ENCODE peak calls at places on chromosomes 13 and 19, in eight cellular contexts. One of them, this sample, is unnamed.

GRCh38 chr19:10289167-10289835 is 451 bp upstream of the ICAM5 start:
- DNase-seq in RWPE1: peak
- DNase-seq in cardiac muscle cell: peak
- DNase-seq in NCI-H82: peak
- DNase-seq in activated T-cell treated with anti-CD3 and anti-CD28 coated beads for 4 hours: peak
- DNase-seq in T-helper 2 cell: peak
- DNase-seq in activated effector memory CD4-positive, alpha-beta T cell treated with Interleukin-2 at 50 U/mL for 16 hours: peak
- DNase-seq in AML-193: peak
- DNase-seq in this sample: peak

GRCh38 chr13:101211261-101211660 is 205.0 kb downstream of the NALCN start:
- DNase-seq in NCI-H82: no peak
- DNase-seq in AML-193: no peak
- DNase-seq in RWPE1: peak
- DNase-seq in activated T-cell treated with anti-CD3 and anti-CD28 coated beads for 4 hours: no peak
- DNase-seq in cardiac muscle cell: no peak
- DNase-seq in activated effector memory CD4-positive, alpha-beta T cell treated with Interleukin-2 at 50 U/mL for 16 hours: no peak
- DNase-seq in T-helper 2 cell: no peak
- DNase-seq in this sample: no peak

GRCh38 chr19:746208-746819 is 4.6 kb upstream of the MISP start:
- DNase-seq in cardiac muscle cell: no peak
- DNase-seq in activated T-cell treated with anti-CD3 and anti-CD28 coated beads for 4 hours: no peak
- DNase-seq in RWPE1: no peak
- DNase-seq in T-helper 2 cell: no peak
- DNase-seq in NCI-H82: no peak
- DNase-seq in activated effector memory CD4-positive, alpha-beta T cell treated with Interleukin-2 at 50 U/mL for 16 hours: no peak
- DNase-seq in AML-193: no peak
- DNase-seq in this sample: no peak

GRCh38 chr13:50168803-50169202 is 153.6 kb downstream of the KCNRG start:
- DNase-seq in RWPE1: no peak
- DNase-seq in activated T-cell treated with anti-CD3 and anti-CD28 coated beads for 4 hours: no peak
- DNase-seq in activated effector memory CD4-positive, alpha-beta T cell treated with Interleukin-2 at 50 U/mL for 16 hours: no peak
- DNase-seq in NCI-H82: no peak
- DNase-seq in AML-193: no peak
- DNase-seq in T-helper 2 cell: no peak
- DNase-seq in cardiac muscle cell: no peak
- DNase-seq in this sample: no peak

GRCh38 chr19:4742717-4743646 is 19.3 kb upstream of the DPP9 start:
- DNase-seq in NCI-H82: peak
- DNase-seq in RWPE1: no peak
- DNase-seq in activated T-cell treated with anti-CD3 and anti-CD28 coated beads for 4 hours: no peak
- DNase-seq in activated effector memory CD4-positive, alpha-beta T cell treated with Interleukin-2 at 50 U/mL for 16 hours: no peak
- DNase-seq in cardiac muscle cell: no peak
- DNase-seq in T-helper 2 cell: no peak
- DNase-seq in AML-193: no peak
- DNase-seq in this sample: peak

GRCh38 chr19:9498183-9498902 is at the start of gene ZNF560:
- DNase-seq in activated T-cell treated with anti-CD3 and anti-CD28 coated beads for 4 hours: no peak
- DNase-seq in cardiac muscle cell: peak
- DNase-seq in NCI-H82: peak
- DNase-seq in activated effector memory CD4-positive, alpha-beta T cell treated with Interleukin-2 at 50 U/mL for 16 hours: no peak
- DNase-seq in AML-193: no peak
- DNase-seq in T-helper 2 cell: no peak
- DNase-seq in RWPE1: no peak
- DNase-seq in this sample: peak

GRCh38 chr19:3995619-3996018 is 10.4 kb upstream of the EEF2 start:
- DNase-seq in activated effector memory CD4-positive, alpha-beta T cell treated with Interleukin-2 at 50 U/mL for 16 hours: no peak
- DNase-seq in T-helper 2 cell: no peak
- DNase-seq in activated T-cell treated with anti-CD3 and anti-CD28 coated beads for 4 hours: no peak
- DNase-seq in RWPE1: no peak
- DNase-seq in cardiac muscle cell: no peak
- DNase-seq in NCI-H82: no peak
- DNase-seq in AML-193: no peak
- DNase-seq in this sample: no peak

GRCh38 chr19:55289117-55289796 is 5.5 kb downstream of the BRSK1 start:
- DNase-seq in activated effector memory CD4-positive, alpha-beta T cell treated with Interleukin-2 at 50 U/mL for 16 hours: no peak
- DNase-seq in T-helper 2 cell: no peak
- DNase-seq in cardiac muscle cell: no peak
- DNase-seq in activated T-cell treated with anti-CD3 and anti-CD28 coated beads for 4 hours: no peak
- DNase-seq in AML-193: no peak
- DNase-seq in NCI-H82: peak
- DNase-seq in RWPE1: no peak
- DNase-seq in this sample: peak

GRCh38 chr19:16316506-16316882 is 8.1 kb upstream of the KLF2 start:
- DNase-seq in RWPE1: no peak
- DNase-seq in activated effector memory CD4-positive, alpha-beta T cell treated with Interleukin-2 at 50 U/mL for 16 hours: no peak
- DNase-seq in cardiac muscle cell: no peak
- DNase-seq in activated T-cell treated with anti-CD3 and anti-CD28 coated beads for 4 hours: no peak
- DNase-seq in AML-193: no peak
- DNase-seq in T-helper 2 cell: no peak
- DNase-seq in NCI-H82: no peak
- DNase-seq in this sample: no peak

GRCh38 chr19:29841559-29842367 is 30.0 kb downstream of the CCNE1 start:
- DNase-seq in activated T-cell treated with anti-CD3 and anti-CD28 coated beads for 4 hours: no peak
- DNase-seq in cardiac muscle cell: peak
- DNase-seq in NCI-H82: peak
- DNase-seq in AML-193: no peak
- DNase-seq in activated effector memory CD4-positive, alpha-beta T cell treated with Interleukin-2 at 50 U/mL for 16 hours: no peak
- DNase-seq in RWPE1: peak
- DNase-seq in T-helper 2 cell: no peak
- DNase-seq in this sample: peak

This sample was measured in SK-N-SH.